ENCODE peak calls at places on chromosomes 11 and 22, in four cellular contexts. X, E, N and O are unnamed samples. For H3K4me1, the result is how much of the 10 kb centered on the place peaks cover.

GRCh38 chr11:92707173-92707619 is 262.3 kb upstream of the MTNR1B start:
- DNase-seq in N (no peak), E (no peak), X (no peak), O (no peak)

GRCh38 chr11:32464078-32464477 is 28.7 kb upstream of the WT1 start:
- DNase-seq in N (no peak), X (no peak), E (no peak), O (no peak)

GRCh38 chr11:67303989-67304411 is 670 bp downstream of the SSH3 start:
- DNase-seq in E (no peak), X (peak), N (no peak), O (no peak)

GRCh38 chr22:40043086-40043485 is 48.3 kb downstream of the FAM83F start:
- DNase-seq in N (no peak), E (no peak), X (no peak), O (no peak)

GRCh38 chr11:75151346-75152047 is 590 bp downstream of the SLCO2B1 start:
- DNase-seq in N (no peak), E (no peak), X (no peak), O (no peak)

GRCh38 chr11:15773024-15773423 is 583.3 kb downstream of the SOX6 start:
- DNase-seq in E (no peak), X (no peak), N (no peak), O (no peak)

GRCh38 chr11:76615950-76616349 is 54.6 kb downstream of the LRRC32 start:
- DNase-seq in E (no peak), X (no peak), N (no peak), O (no peak)

GRCh38 chr11:72231396-72232259 is 7.1 kb downstream of the INPPL1 start:
- DNase-seq in X (no peak), N (no peak), E (no peak), O (no peak)

GRCh38 chr11:62431171-62431895 is 12.5 kb downstream of the SCGB1A1 start:
- DNase-seq in N (no peak), X (no peak), E (no peak), O (no peak)

GRCh38 chr11:16880184-16880583 is 134.0 kb downstream of the PLEKHA7 start:
- DNase-seq in N (no peak), X (no peak), E (no peak), O (no peak)

GRCh38 chr11:4862447-4863236 is 13.6 kb upstream of the OR51S1 start:
- DNase-seq in E (no peak), N (no peak), X (peak), O (no peak)

GRCh38 chr22:25174888-25175411 is 24.7 kb upstream of the CRYBB3 start:
- DNase-seq in X (no peak), E (no peak), N (no peak), O (no peak)

GRCh38 chr11:31882951-31883392 is 71.8 kb upstream of the PAX6 start:
- DNase-seq in X (peak), E (no peak), N (no peak), O (no peak)

GRCh38 chr11:99739464-99740089 is 718.8 kb downstream of the CNTN5 start:
- DNase-seq in N (no peak), E (no peak), X (peak), O (no peak)

GRCh38 chr11:61141601-61142028 is 19.6 kb downstream of the VPS37C start:
- DNase-seq in N (no peak), E (no peak), X (peak), O (no peak)

GRCh38 chr22:17237031-17237668 is 17.9 kb upstream of the ADA2 start:
- DNase-seq in X (no peak), E (no peak), N (no peak), O (no peak)

GRCh38 chr22:27534720-27535125 is 266.8 kb downstream of the MN1 start:
- DNase-seq in N (no peak), X (no peak), E (no peak), O (no peak)

GRCh38 chr22:49328630-49329405 is 498.9 kb downstream of the BRD1 start:
- DNase-seq in E (peak), X (no peak), N (no peak), O (no peak)

GRCh38 chr11:112620621-112621394 is 340.4 kb upstream of the NCAM1 start:
- DNase-seq in N (no peak), E (peak), X (no peak), O (no peak)

GRCh38 chr11:34948721-34949120 is 32.3 kb downstream of the PDHX start:
- DNase-seq in N (no peak), X (no peak), E (no peak), O (no peak)

GRCh38 chr11:462107-462890 is 12.2 kb downstream of the PTDSS2 start:
- DNase-seq in N (no peak), X (no peak), E (no peak), O (no peak)

GRCh38 chr11:105910095-105910715 is 111.8 kb downstream of the MSANTD4 start:
- DNase-seq in E (no peak), N (no peak), X (no peak), O (no peak)

GRCh38 chr11:128231845-128232410 is 355.4 kb downstream of the ETS1 start:
- DNase-seq in E (no peak), N (no peak), X (no peak), O (no peak)

GRCh38 chr11:64124147-64124546 is 41.8 kb downstream of the MACROD1 start:
- DNase-seq in N (no peak), E (no peak), X (no peak), O (no peak)

GRCh38 chr11:130874955-130875531 is 41.2 kb downstream of the SNX19 start:
- DNase-seq in E (no peak), N (no peak), X (no peak), O (no peak)

GRCh38 chr22:38018938-38019827 is 34.8 kb upstream of the SOX10 start:
- DNase-seq in E (no peak), N (no peak), X (no peak), O (no peak)

GRCh38 chr11:36265793-36266628 is 23.2 kb downstream of the COMMD9 start:
- DNase-seq in E (no peak), N (peak), X (peak), O (peak)

GRCh38 chr22:36385491-36386350 is 2.0 kb downstream of the MYH9 start:
- DNase-seq in E (no peak), N (peak), X (peak), O (no peak)

GRCh38 chr11:12526789-12527188 is 147.4 kb upstream of the TEAD1 start:
- DNase-seq in N (no peak), E (no peak), X (no peak), O (no peak)

GRCh38 chr22:30252411-30253204 is 6.0 kb upstream of the LIF start:
- DNase-seq in E (no peak), N (no peak), X (peak), O (no peak)

GRCh38 chr11:83070044-83070877 is 1.4 kb downstream of the RAB30 start:
- DNase-seq in X (peak), N (no peak), E (no peak), O (no peak)

GRCh38 chr11:64218628-64219353 is 7.2 kb downstream of the TRPT1 start:
- DNase-seq in X (no peak), N (no peak), E (no peak), O (no peak)

GRCh38 chr22:35589736-35590079 is 27.4 kb downstream of the MB start:
- DNase-seq in E (no peak), X (no peak), N (no peak), O (no peak)

GRCh38 chr22:24270556-24271405 is at the start of gene SPECC1L:
- DNase-seq in X (peak), N (peak), E (peak), O (peak)

GRCh38 chr11:60377737-60378136 is 595 bp upstream of the MS4A7 start:
- DNase-seq in N (no peak), X (no peak), E (no peak), O (no peak)

GRCh38 chr11:15750535-15751297 is 605.6 kb downstream of the SOX6 start:
- DNase-seq in E (peak), X (no peak), N (no peak), O (no peak)

GRCh38 chr22:43905681-43906080 is 13.9 kb upstream of the PNPLA5 start:
- DNase-seq in X (no peak), N (no peak), E (no peak), O (no peak)

GRCh38 chr22:43910178-43910695 is 13.4 kb upstream of the PNPLA3 start:
- DNase-seq in N (no peak), E (no peak), X (no peak), O (no peak)

GRCh38 chr22:43911351-43911750 is 12.3 kb upstream of the PNPLA3 start:
- DNase-seq in X (no peak), N (no peak), E (no peak), O (no peak)

GRCh38 chr22:43909708-43910107 is 13.9 kb upstream of the PNPLA3 start:
- DNase-seq in X (no peak), E (no peak), N (no peak), O (no peak)
- H3K4me1 ChIP-seq in X (under half), E (under half), N (under half), O (under half)

DNA sequence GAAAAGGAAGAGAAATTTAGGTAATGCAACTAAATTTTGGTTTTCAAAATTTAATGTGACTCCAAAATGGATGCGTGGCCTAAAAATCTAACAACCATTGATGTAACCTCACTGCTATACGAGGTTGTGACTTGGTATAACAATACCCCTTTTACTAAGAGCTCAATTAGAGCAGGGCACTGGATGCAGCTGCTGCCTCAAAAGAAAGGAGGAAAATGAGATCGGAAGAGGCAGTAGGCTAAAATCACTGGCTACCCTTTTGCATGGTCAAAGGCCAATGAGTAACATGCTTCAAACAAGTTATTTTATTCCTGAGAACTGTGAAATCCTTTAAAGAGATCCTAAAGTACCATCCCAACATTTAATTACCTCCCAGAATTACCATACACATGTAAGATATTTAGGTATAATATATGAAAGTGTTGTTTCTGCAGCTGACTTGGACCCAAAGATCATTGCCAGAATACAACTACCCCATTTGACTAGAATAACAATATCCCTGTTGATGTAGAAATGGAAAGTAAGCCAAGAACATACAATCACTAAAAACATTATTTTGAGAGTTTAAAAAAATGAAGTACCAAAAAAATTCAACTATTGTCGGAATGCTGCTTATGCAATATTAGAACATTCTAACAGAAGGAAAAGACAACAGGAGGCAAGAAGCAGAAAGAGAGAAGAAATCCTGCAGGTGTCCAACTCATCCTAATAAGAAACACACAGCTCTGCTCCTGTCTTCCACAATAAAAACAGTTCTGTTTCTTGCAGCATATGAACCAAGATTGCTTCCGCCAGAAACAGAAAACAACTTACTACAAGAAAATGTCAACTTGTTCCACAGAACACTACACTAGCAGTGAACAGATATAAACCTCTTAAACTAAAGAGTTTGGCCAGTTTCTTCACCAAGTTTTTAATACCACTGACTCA is 15.0 kb downstream of the SIK3 start:
- DNase-seq in X (peak), N (no peak), E (no peak), O (no peak)
- H3K4me1 ChIP-seq in X (under half), N (under half), E (half or more), O (under half)

DNA sequence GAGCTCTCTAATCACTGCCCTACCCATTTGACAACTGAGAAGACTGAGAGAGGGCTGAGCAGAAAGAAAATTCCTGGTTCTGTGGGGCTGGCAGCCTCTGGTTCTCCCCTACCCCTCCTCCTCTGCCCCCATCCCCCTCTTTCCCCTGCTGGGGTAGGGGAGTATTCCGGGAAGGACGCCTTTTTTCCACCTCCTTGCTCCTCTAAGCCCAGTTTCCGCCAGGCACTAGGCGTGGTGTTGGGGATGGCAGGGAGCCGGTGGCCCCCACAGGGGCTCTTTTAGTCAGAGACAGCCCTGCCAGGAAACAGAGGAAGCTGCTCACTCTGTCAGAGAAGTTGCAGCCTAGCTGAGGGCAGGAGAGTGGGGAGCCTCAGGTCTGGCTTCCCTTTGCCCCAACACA is 15.6 kb upstream of the ARHGEF17 start:
- DNase-seq in X (no peak), N (no peak), E (no peak), O (no peak)
- H3K4me1 ChIP-seq in X (under half), N (under half), E (under half), O (under half)

GRCh38 chr11:2806351-2807058 is 79.1 kb downstream of the CDKN1C start:
- DNase-seq in N (no peak), X (no peak), E (no peak), O (no peak)
- H3K4me1 ChIP-seq in N (under half), X (under half), E (under half), O (under half)

GRCh38 chr11:47502767-47503166 is 50.2 kb downstream of the CELF1 start:
- DNase-seq in X (no peak), N (no peak), E (no peak), O (no peak)
- H3K4me1 ChIP-seq in X (under half), N (under half), E (half or more), O (under half)

DNA sequence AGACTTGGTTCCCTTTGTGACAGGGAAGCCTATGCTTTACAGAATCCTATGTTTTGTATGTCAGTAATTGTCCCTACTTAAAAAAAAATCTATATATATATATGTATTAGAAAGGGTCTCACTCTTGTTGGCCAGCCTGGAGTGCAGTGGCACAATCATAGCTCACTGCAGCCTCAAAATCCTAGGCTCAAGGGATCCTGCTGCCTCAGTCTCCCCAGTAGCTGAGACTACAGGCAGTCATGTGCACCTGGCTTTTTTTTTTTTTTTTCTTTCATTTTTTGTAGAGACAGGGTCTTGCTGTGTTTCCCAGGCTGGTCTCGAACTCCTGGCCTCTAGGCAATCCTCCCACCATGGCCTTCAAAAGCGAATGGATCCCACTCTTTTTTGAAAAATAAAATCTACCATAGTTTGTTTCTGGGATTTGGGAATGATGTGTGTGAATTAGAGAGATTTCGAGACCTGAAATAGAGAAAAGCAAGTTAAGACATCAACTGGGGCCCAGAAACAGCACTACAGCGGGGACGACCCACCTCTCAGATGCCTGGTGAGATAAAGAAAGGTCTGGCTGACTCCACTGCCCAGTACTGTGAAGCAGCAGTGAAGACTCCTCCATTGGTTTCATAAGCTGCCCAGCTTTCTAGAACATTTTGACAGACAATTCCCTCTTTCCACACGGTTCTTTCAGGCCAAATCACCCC is 1.9 kb upstream of the NEAT1 start:
- DNase-seq in E (no peak), N (no peak), X (no peak), O (peak)
- H3K4me1 ChIP-seq in E (half or more), N (half or more), X (half or more), O (half or more)

GRCh38 chr11:43738600-43739409 is 58.3 kb downstream of the HSD17B12 start:
- DNase-seq in E (no peak), X (peak), N (no peak), O (no peak)
- H3K4me1 ChIP-seq in E (under half), X (under half), N (under half), O (under half)

GRCh38 chr11:44752727-44753126 is 26.0 kb downstream of the TSPAN18 start:
- DNase-seq in X (no peak), N (no peak), E (no peak), O (no peak)
- H3K4me1 ChIP-seq in X (under half), N (under half), E (half or more), O (under half)